ENCODE peak calls at places on chromosomes 4 and X, in nine cellular contexts. K is adipocyte, U is left ventricle myocardium inferior, D is neural crest cell, L is fibroblast of the aortic adventitia, V is SK-MEL-5, C is ureter, M is coronary artery, J is stomach. Z is an unnamed sample.

GRCh38 chr4:151563194-151563593 is 154.2 kb downstream of the FHIP1A start:
- DNase-seq in K (no peak), U (no peak), D (no peak), L (no peak), V (no peak), C (peak; percentile 56), M (no peak), J (peak; percentile 29), Z (no peak)

GRCh38 chr4:175953960-175954521 is 111.6 kb upstream of the WDR17 start:
- DNase-seq in K (no peak), U (no peak), D (no peak), L (no peak), V (peak; percentile 57), C (no peak), M (no peak), J (no peak), Z (no peak)

GRCh38 chr4:10619855-10620254 is 64.7 kb downstream of the CLNK start:
- DNase-seq in K (no peak), U (no peak), D (no peak), L (no peak), V (no peak), C (no peak), M (no peak), J (no peak), Z (no peak)

GRCh38 chrX:114841051-114841450 is 176.4 kb downstream of the IL13RA2 start:
- DNase-seq in K (peak; percentile 6), U (no peak), D (no peak), L (no peak), V (no peak), C (no peak), M (no peak), J (no peak), Z (no peak)

GRCh38 chr4:114692958-114693357 is 94.4 kb downstream of the UGT8 start:
- DNase-seq in K (no peak), U (no peak), D (no peak), L (no peak), V (no peak), C (no peak), M (no peak), J (no peak), Z (no peak)

GRCh38 chr4:145012841-145013240 is 85.2 kb downstream of the ANAPC10 start:
- DNase-seq in K (peak; percentile 58), U (no peak), D (no peak), L (peak; percentile 87), V (peak; percentile 13), C (no peak), M (no peak), J (no peak), Z (no peak)

GRCh38 chr4:111283066-111283677 is 660.3 kb upstream of the PITX2 start:
- DNase-seq in K (peak; percentile 65), U (peak; percentile 34), D (peak; percentile 62), L (peak; percentile 70), V (peak; percentile 62), C (no peak), M (no peak), J (peak; percentile 63), Z (peak; percentile 83)

GRCh38 chr4:64911846-64912245 is 502.6 kb upstream of the TECRL start:
- DNase-seq in K (no peak), U (no peak), D (no peak), L (no peak), V (peak; percentile 36), C (no peak), M (no peak), J (no peak), Z (no peak)

GRCh38 chrX:29545878-29546277 is 669.5 kb upstream of the MAGEB2 start:
- DNase-seq in K (no peak), U (no peak), D (no peak), L (no peak), V (no peak), C (no peak), M (no peak), J (no peak), Z (no peak)

GRCh38 chr4:87224036-87224923 is 3.9 kb upstream of the KLHL8 start:
- DNase-seq in K (no peak), U (no peak), D (no peak), L (no peak), V (no peak), C (no peak), M (no peak), J (no peak), Z (no peak)

GRCh38 chrX:69065451-69065850 is 99.8 kb downstream of the PJA1 start:
- DNase-seq in K (peak; percentile 9), U (no peak), D (no peak), L (peak; percentile 13), V (no peak), C (peak; percentile 18), M (peak; percentile 45), J (peak; percentile 7), Z (peak; percentile 48)

GRCh38 chrX:102712967-102713677 is 874 bp downstream of the GPRASP2 start:
- DNase-seq in K (peak; percentile 69), U (peak; percentile 35), D (peak; percentile 18), L (peak; percentile 72), V (peak; percentile 64), C (peak; percentile 63), M (no peak), J (peak; percentile 42), Z (no peak)

GRCh38 chr4:163484906-163485305 is 9.6 kb upstream of the TMA16 start:
- DNase-seq in K (peak; percentile 77), U (no peak), D (peak; percentile 66), L (peak; percentile 56), V (peak; percentile 81), C (no peak), M (no peak), J (peak; percentile 32), Z (no peak)

GRCh38 chr4:38674206-38675144 is 10.5 kb downstream of the KLF3 start:
- DNase-seq in K (no peak), U (no peak), D (no peak), L (peak; percentile 65), V (no peak), C (no peak), M (no peak), J (no peak), Z (no peak)

GRCh38 chr4:106315476-106315967 is 487 bp downstream of the TBCK start:
- DNase-seq in K (peak; percentile 54), U (no peak), D (no peak), L (peak; percentile 32), V (peak; percentile 24), C (peak; percentile 60), M (no peak), J (no peak), Z (no peak)

GRCh38 chr4:141853091-141853734 is 216.8 kb downstream of the IL15 start:
- DNase-seq in K (peak; percentile 35), U (no peak), D (no peak), L (no peak), V (no peak), C (no peak), M (no peak), J (no peak), Z (no peak)

GRCh38 chr4:142512161-142512560 is 333.9 kb downstream of the INPP4B start:
- DNase-seq in K (no peak), U (no peak), D (no peak), L (peak; percentile 10), V (no peak), C (no peak), M (no peak), J (no peak), Z (no peak)

GRCh38 chrX:76183289-76184057 is 10.6 kb downstream of the PBDC1 start:
- DNase-seq in K (peak; percentile 82), U (no peak), D (no peak), L (peak; percentile 17), V (no peak), C (no peak), M (no peak), J (no peak), Z (no peak)

GRCh38 chr4:44931720-44932119 is 205.4 kb upstream of the GNPDA2 start:
- DNase-seq in K (no peak), U (no peak), D (no peak), L (no peak), V (no peak), C (no peak), M (no peak), J (no peak), Z (no peak)

GRCh38 chr4:26183017-26183416 is 137.8 kb upstream of the RBPJ start:
- DNase-seq in K (no peak), U (no peak), D (no peak), L (peak; percentile 57), V (peak; percentile 15), C (no peak), M (no peak), J (no peak), Z (no peak)

GRCh38 chr4:87804871-87805270 is 5.5 kb downstream of the IBSP start:
- DNase-seq in K (no peak), U (no peak), D (no peak), L (no peak), V (no peak), C (no peak), M (no peak), J (no peak), Z (no peak)

GRCh38 chr4:590313-590841 is 14.3 kb upstream of the TMEM271 start:
- DNase-seq in K (no peak), U (no peak), D (no peak), L (no peak), V (no peak), C (no peak), M (peak; percentile 43), J (no peak), Z (peak; percentile 67)

GRCh38 chr4:55574252-55574651 is 17.8 kb downstream of the PDCL2 start:
- DNase-seq in K (no peak), U (no peak), D (no peak), L (no peak), V (no peak), C (no peak), M (no peak), J (no peak), Z (no peak)